ENCODE peak calls at places on chromosomes 13 and 19, in ten cellular contexts. U is SK-N-DZ; N is activated CD8-positive, alpha-beta T cell treated with anti-CD3 and anti-CD28 coated beads, Interleukin-2, amount 10 ng/mL, durations not matched to agents 7 days and 5 days; E is AG10803; M is head of caudate nucleus; O is stimulated activated CD4-positive, alpha-beta T cell treated with anti-CD3 and anti-CD28 coated beads, Interleukin-2, amount 100 ng/mL, for 48 hours; H is globus pallidus; L is gastrocnemius medialis; A is CD4-positive, alpha-beta memory T cell; G is RCC 7860. I is an unnamed sample.

GRCh38 chr19:37979547-37980082 is 72.6 kb downstream of the SIPA1L3 start:
- DNase-seq in U (no peak), N (no peak), E (no peak), M (no peak), O (no peak), H (no peak), L (no peak), A (no peak), G (peak), I (no peak)

GRCh38 chr19:5126498-5127223 is 157.7 kb downstream of the KDM4B start:
- DNase-seq in U (no peak), N (peak), E (no peak), M (no peak), O (no peak), H (no peak), L (no peak), A (no peak), G (no peak), I (no peak)

GRCh38 chr13:108225440-108225839 is 7.2 kb downstream of the ABHD13 start:
- DNase-seq in U (no peak), N (no peak), E (no peak), M (no peak), O (no peak), H (no peak), L (no peak), A (peak), G (no peak), I (peak)

GRCh38 chr19:33472696-33473624 is 48.6 kb downstream of the PEPD start:
- DNase-seq in U (no peak), N (no peak), E (peak), M (no peak), O (no peak), H (no peak), L (no peak), A (no peak), G (peak), I (no peak)

GRCh38 chr13:38590796-38591507 is 95.9 kb upstream of the FREM2 start:
- DNase-seq in U (no peak), N (no peak), E (no peak), M (no peak), O (no peak), H (no peak), L (no peak), A (no peak), G (no peak), I (no peak)

GRCh38 chr13:81738364-81738763 is 1397.4 kb upstream of the SPRY2 start:
- DNase-seq in U (no peak), N (no peak), E (no peak), M (no peak), O (no peak), H (no peak), L (no peak), A (no peak), G (no peak), I (no peak)

GRCh38 chr13:94481966-94482365 is 2.5 kb upstream of the DCT start:
- DNase-seq in U (no peak), N (no peak), E (peak), M (no peak), O (no peak), H (no peak), L (peak), A (no peak), G (peak), I (no peak)

GRCh38 chr19:42253245-42254082 is 1.5 kb downstream of the ERF start:
- DNase-seq in U (peak), N (peak), E (peak), M (peak), O (peak), H (peak), L (peak), A (peak), G (peak), I (no peak)

GRCh38 chr13:105087941-105088340 is 1447.5 kb downstream of the EFNB2 start:
- DNase-seq in U (no peak), N (no peak), E (no peak), M (no peak), O (no peak), H (no peak), L (no peak), A (no peak), G (no peak), I (no peak)

GRCh38 chr13:22311734-22312404 is 641.0 kb downstream of the FGF9 start:
- DNase-seq in U (no peak), N (no peak), E (no peak), M (no peak), O (no peak), H (no peak), L (peak), A (no peak), G (no peak), I (no peak)

GRCh38 chr13:110442946-110443632 is 118.4 kb downstream of the RAB20 start:
- DNase-seq in U (no peak), N (no peak), E (peak), M (no peak), O (no peak), H (no peak), L (no peak), A (no peak), G (peak), I (no peak)

GRCh38 chr19:27746691-27747380 is 1466.1 kb downstream of the UQCRFS1 start:
- DNase-seq in U (peak), N (no peak), E (peak), M (peak), O (no peak), H (peak), L (no peak), A (no peak), G (no peak), I (no peak)

GRCh38 chr19:39411832-39412099 is 703 bp upstream of the PLEKHG2 start:
- DNase-seq in U (peak), N (peak), E (peak), M (peak), O (peak), H (peak), L (peak), A (peak), G (no peak), I (peak)

GRCh38 chr19:41843371-41843770 is 1.1 kb downstream of the LYPD4 start:
- DNase-seq in U (no peak), N (no peak), E (no peak), M (no peak), O (no peak), H (no peak), L (no peak), A (no peak), G (no peak), I (no peak)

GRCh38 chr13:24279267-24279666 is 30.1 kb upstream of the C1QTNF9 start:
- DNase-seq in U (no peak), N (no peak), E (no peak), M (no peak), O (no peak), H (no peak), L (no peak), A (no peak), G (no peak), I (no peak)

GRCh38 chr19:567296-567900 is 5.0 kb upstream of the BSG start:
- DNase-seq in U (no peak), N (no peak), E (no peak), M (no peak), O (no peak), H (no peak), L (no peak), A (no peak), G (no peak), I (no peak)

GRCh38 chr13:26498524-26499208 is 58.8 kb upstream of the WASF3 start:
- DNase-seq in U (no peak), N (no peak), E (no peak), M (no peak), O (no peak), H (no peak), L (no peak), A (no peak), G (no peak), I (no peak)

GRCh38 chr13:99500839-99501134 is 485 bp upstream of the TM9SF2 start:
- DNase-seq in U (no peak), N (no peak), E (no peak), M (no peak), O (no peak), H (no peak), L (no peak), A (no peak), G (no peak), I (no peak)

GRCh38 chr13:50388481-50388880 is 373.2 kb downstream of the KCNRG start:
- DNase-seq in U (no peak), N (no peak), E (no peak), M (no peak), O (no peak), H (no peak), L (no peak), A (no peak), G (no peak), I (no peak)

GRCh38 chr13:45004096-45004495 is 14.8 kb downstream of the GPALPP1 start:
- DNase-seq in U (no peak), N (no peak), E (no peak), M (no peak), O (no peak), H (peak), L (no peak), A (no peak), G (no peak), I (no peak)

GRCh38 chr19:772730-773436 is 22.0 kb downstream of the MISP start:
- DNase-seq in U (no peak), N (no peak), E (no peak), M (no peak), O (no peak), H (no peak), L (no peak), A (no peak), G (peak), I (no peak)

GRCh38 chr13:74325106-74325505 is 190.9 kb upstream of the KLF12 start:
- DNase-seq in U (no peak), N (no peak), E (peak), M (no peak), O (no peak), H (peak), L (no peak), A (no peak), G (no peak), I (no peak)

GRCh38 chr19:56840452-56841193 is at the start of the genes PEG3 and ZIM2:
- DNase-seq in U (peak), N (no peak), E (no peak), M (peak), O (no peak), H (peak), L (no peak), A (no peak), G (no peak), I (no peak)

GRCh38 chr13:23696610-23697009 is 126.4 kb downstream of the TNFRSF19 start:
- DNase-seq in U (no peak), N (no peak), E (no peak), M (no peak), O (no peak), H (no peak), L (no peak), A (no peak), G (no peak), I (no peak)

GRCh38 chr13:51444922-51445321 is 7.9 kb downstream of the INTS6 start:
- DNase-seq in U (no peak), N (no peak), E (peak), M (no peak), O (no peak), H (peak), L (no peak), A (no peak), G (no peak), I (peak)

GRCh38 chr19:39154626-39155100 is 29.1 kb downstream of the PAK4 start:
- DNase-seq in U (peak), N (no peak), E (no peak), M (no peak), O (no peak), H (no peak), L (no peak), A (no peak), G (no peak), I (no peak)

GRCh38 chr19:51020988-51021651 is 1.6 kb upstream of the KLK10 start:
- DNase-seq in U (peak), N (peak), E (peak), M (no peak), O (no peak), H (peak), L (no peak), A (peak), G (peak), I (peak)

GRCh38 chr19:42573642-42574041 is 21.1 kb downstream of the CEACAM8 start:
- DNase-seq in U (no peak), N (no peak), E (no peak), M (no peak), O (no peak), H (no peak), L (no peak), A (no peak), G (no peak), I (no peak)

GRCh38 chr13:30551194-30551593 is 66.5 kb upstream of the USPL1 start:
- DNase-seq in U (peak), N (peak), E (peak), M (no peak), O (no peak), H (peak), L (no peak), A (peak), G (peak), I (peak)

GRCh38 chr19:18465214-18465963 is 27.5 kb upstream of the ISYNA1 start:
- DNase-seq in U (no peak), N (no peak), E (no peak), M (no peak), O (no peak), H (no peak), L (peak), A (no peak), G (no peak), I (no peak)

GRCh38 chr19:46756544-46756888 is 10.3 kb upstream of the STRN4 start:
- DNase-seq in U (no peak), N (peak), E (no peak), M (no peak), O (no peak), H (no peak), L (no peak), A (no peak), G (no peak), I (no peak)

GRCh38 chr13:107806726-107807125 is 408.6 kb downstream of the LIG4 start:
- DNase-seq in U (no peak), N (no peak), E (no peak), M (no peak), O (no peak), H (no peak), L (no peak), A (no peak), G (no peak), I (no peak)

GRCh38 chr19:28239270-28239669 is 973.7 kb downstream of the UQCRFS1 start:
- DNase-seq in U (no peak), N (no peak), E (no peak), M (no peak), O (no peak), H (no peak), L (no peak), A (no peak), G (no peak), I (peak)

GRCh38 chr19:40692212-40692551 is 1.7 kb upstream of the NUMBL start:
- DNase-seq in U (no peak), N (no peak), E (no peak), M (no peak), O (no peak), H (no peak), L (no peak), A (no peak), G (no peak), I (no peak)

GRCh38 chr13:26923824-26924605 is 163.4 kb upstream of the GPR12 start:
- DNase-seq in U (no peak), N (no peak), E (peak), M (no peak), O (no peak), H (no peak), L (no peak), A (no peak), G (peak), I (no peak)

GRCh38 chr13:39417643-39418042 is 185.3 kb downstream of the LHFPL6 start:
- DNase-seq in U (no peak), N (no peak), E (peak), M (no peak), O (no peak), H (peak), L (no peak), A (no peak), G (peak), I (no peak)

GRCh38 chr19:56321981-56322558 is 7.4 kb upstream of the ZSCAN5A start:
- DNase-seq in U (no peak), N (no peak), E (no peak), M (no peak), O (no peak), H (no peak), L (no peak), A (no peak), G (no peak), I (no peak)